ENCODE peak calls at places on chromosomes 5 and 9, in five cellular contexts. T is GM12891; W is bronchial epithelial cell; L is CD4-positive, alpha-beta T cell; I is effector memory CD8-positive, alpha-beta T cell. X is an unnamed sample.

GRCh38 chr5:60143912-60144311 is 250.4 kb upstream of the PDE4D start:
- DNase-seq in T (no peak), W (no peak), L (no peak), I (no peak), X (no peak)

GRCh38 chr9:120392711-120393110 is 187.3 kb downstream of the CDK5RAP2 start:
- DNase-seq in T (no peak), W (no peak), L (no peak), I (no peak), X (no peak)

GRCh38 chr9:89536618-89537017 is 38.7 kb upstream of the SEMA4D start:
- DNase-seq in T (no peak), W (no peak), L (no peak), I (peak; percentile 20), X (no peak)

GRCh38 chr9:91328186-91328585 is 33.5 kb downstream of the AUH start:
- DNase-seq in T (no peak), W (no peak), L (no peak), I (no peak), X (no peak)

GRCh38 chr9:71146511-71146910 is 25.1 kb upstream of the TRPM3 start:
- DNase-seq in T (no peak), W (peak; percentile 65), L (no peak), I (no peak), X (no peak)

GRCh38 chr5:138964547-138965174 is 89.5 kb upstream of the LRRTM2 start:
- DNase-seq in T (no peak), W (no peak), L (no peak), I (no peak), X (no peak)

GRCh38 chr9:12091865-12092527 is 601.2 kb upstream of the TYRP1 start:
- DNase-seq in T (no peak), W (no peak), L (no peak), I (no peak), X (no peak)

GRCh38 chr5:3911111-3911510 is 315.5 kb downstream of the IRX1 start:
- DNase-seq in T (no peak), W (no peak), L (no peak), I (no peak), X (no peak)

GRCh38 chr9:87771251-87772006 is 45.5 kb downstream of the CTSL start:
- DNase-seq in T (no peak), W (no peak), L (no peak), I (no peak), X (no peak)

GRCh38 chr5:150590979-150591411 is 49.5 kb upstream of the SYNPO start:
- DNase-seq in T (no peak), W (no peak), L (no peak), I (no peak), X (no peak)

GRCh38 chr9:20242767-20243166 is 379.5 kb downstream of the MLLT3 start:
- DNase-seq in T (peak; percentile 25), W (no peak), L (peak; percentile 10), I (peak; percentile 18), X (peak; percentile 49)

X was measured in GM19239.